ENCODE peak calls at places on chromosome 21, in nine cellular contexts. A is nucleus accumbens; R is stromal cell of bone marrow; D is DMS153; H is astrocyte of the cerebellum; O is 8988T; L is activated CD4-positive, CD25-positive, alpha-beta regulatory T cell; Y is ovary; M is aorta. C is an unnamed sample.

GRCh38 chr21:41612674-41613250 is 104.8 kb upstream of the TMPRSS2 start:
- DNase-seq in A (peak), R (peak), D (no peak), H (peak), O (peak), L (no peak), Y (peak), M (peak), C (peak)

GRCh38 chr21:44872266-44872567 is 1.3 kb downstream of the PTTG1IP start:
- DNase-seq in A (no peak), R (no peak), D (no peak), H (no peak), O (no peak), L (no peak), Y (no peak), M (no peak), C (no peak)

GRCh38 chr21:46092026-46092764 is 5.7 kb upstream of the COL6A2 start:
- DNase-seq in A (no peak), R (peak), D (no peak), H (peak), O (no peak), L (no peak), Y (peak), M (peak), C (peak)

GRCh38 chr21:17925900-17926299 is 106.7 kb upstream of the C21orf91 start:
- DNase-seq in A (no peak), R (no peak), D (no peak), H (no peak), O (no peak), L (no peak), Y (no peak), M (no peak), C (no peak)

GRCh38 chr21:45111703-45112102 is 37.3 kb downstream of the ADARB1 start:
- DNase-seq in A (no peak), R (no peak), D (no peak), H (no peak), O (no peak), L (no peak), Y (no peak), M (no peak), C (no peak)

GRCh38 chr21:42120056-42120903 is 49.2 kb downstream of the UMODL1 start:
- DNase-seq in A (no peak), R (no peak), D (peak), H (no peak), O (no peak), L (no peak), Y (no peak), M (peak), C (no peak)

GRCh38 chr21:17491716-17492414 is 21.0 kb upstream of the CXADR start:
- DNase-seq in A (no peak), R (peak), D (no peak), H (peak), O (no peak), L (no peak), Y (no peak), M (peak), C (no peak)

GRCh38 chr21:27526451-27526850 is 559.6 kb upstream of the ADAMTS5 start:
- DNase-seq in A (no peak), R (no peak), D (no peak), H (no peak), O (no peak), L (no peak), Y (no peak), M (no peak), C (no peak)

GRCh38 chr21:35593000-35593502 is 467.3 kb downstream of the SETD4 start:
- DNase-seq in A (no peak), R (no peak), D (peak), H (peak), O (no peak), L (no peak), Y (no peak), M (no peak), C (no peak)

GRCh38 chr21:39313457-39314154 is at the start of gene BRWD1:
- DNase-seq in A (peak), R (peak), D (peak), H (peak), O (peak), L (peak), Y (peak), M (peak), C (peak)

GRCh38 chr21:38266732-38267131 is 9.9 kb downstream of the KCNJ15 start:
- DNase-seq in A (no peak), R (peak), D (no peak), H (no peak), O (no peak), L (no peak), Y (no peak), M (no peak), C (no peak)

GRCh38 chr21:44502559-44502958 is 37.4 kb downstream of the KRTAP10-1 start:
- DNase-seq in A (no peak), R (no peak), D (no peak), H (no peak), O (no peak), L (no peak), Y (no peak), M (no peak), C (peak)

GRCh38 chr21:46155514-46156377 is at the start of gene FTCD:
- DNase-seq in A (no peak), R (no peak), D (no peak), H (no peak), O (peak), L (no peak), Y (no peak), M (peak), C (no peak)

C was measured in left lung.